ENCODE peak calls at places on chromosomes 1 and 21, in five cellular contexts. V, P, H, Q and O are unnamed samples.

GRCh38 chr1:44594871-44595735 is 79.2 kb downstream of the TMEM53 start:
- DNase-seq in V (peak), P (peak), H (peak), Q (no peak), O (peak)

GRCh38 chr1:27858072-27858948 is 14.0 kb upstream of the THEMIS2 start:
- DNase-seq in V (peak), P (peak), H (peak), Q (peak), O (peak)

GRCh38 chr1:181783208-181783607 is 278.3 kb downstream of the ZNF648 start:
- DNase-seq in V (no peak), P (no peak), H (no peak), Q (no peak), O (no peak)

GRCh38 chr1:8510041-8510823 is 192.3 kb downstream of the SLC45A1 start:
- DNase-seq in V (no peak), P (no peak), H (no peak), Q (peak), O (no peak)

GRCh38 chr1:92900539-92900938 is 60.7 kb downstream of the DIPK1A start:
- DNase-seq in V (no peak), P (no peak), H (no peak), Q (no peak), O (no peak)

GRCh38 chr1:95384570-95384969 is 150.6 kb downstream of the RWDD3 start:
- DNase-seq in V (peak), P (peak), H (no peak), Q (no peak), O (peak)

GRCh38 chr1:224635356-224635755 is 19.2 kb downstream of the CNIH3 start:
- DNase-seq in V (no peak), P (no peak), H (no peak), Q (peak), O (no peak)

GRCh38 chr1:220044683-220045355 is 1.5 kb downstream of the EPRS1 start:
- DNase-seq in V (no peak), P (no peak), H (no peak), Q (no peak), O (no peak)

GRCh38 chr21:34670962-34671348 is 2.2 kb downstream of the CLIC6 start:
- DNase-seq in V (peak), P (no peak), H (no peak), Q (no peak), O (no peak)

GRCh38 chr1:161787355-161787754 is 21.2 kb downstream of the ATF6 start:
- DNase-seq in V (no peak), P (no peak), H (no peak), Q (no peak), O (no peak)

GRCh38 chr1:116321766-116322175 is 51.3 kb upstream of the ATP1A1 start:
- DNase-seq in V (no peak), P (peak), H (no peak), Q (no peak), O (no peak)

GRCh38 chr1:76726251-76726650 is 141.0 kb upstream of the ST6GALNAC5 start:
- DNase-seq in V (no peak), P (no peak), H (no peak), Q (peak), O (no peak)

GRCh38 chr1:86507935-86508582 is 38.8 kb upstream of the CLCA4 start:
- DNase-seq in V (peak), P (peak), H (no peak), Q (no peak), O (no peak)

GRCh38 chr1:98817830-98818229 is 156.3 kb downstream of the SNX7 start:
- DNase-seq in V (no peak), P (no peak), H (no peak), Q (no peak), O (no peak)

GRCh38 chr1:9659328-9659727 is 7.8 kb downstream of the PIK3CD start:
- DNase-seq in V (no peak), P (no peak), H (no peak), Q (peak), O (no peak)

GRCh38 chr1:193284219-193284618 is 97.8 kb upstream of the B3GALT2 start:
- DNase-seq in V (no peak), P (no peak), H (no peak), Q (no peak), O (no peak)

GRCh38 chr1:2493691-2494322 is 17.7 kb downstream of the PLCH2 start:
- DNase-seq in V (no peak), P (no peak), H (no peak), Q (no peak), O (no peak)

GRCh38 chr1:183194527-183195145 is 8.6 kb downstream of the LAMC2 start:
- DNase-seq in V (peak), P (no peak), H (no peak), Q (no peak), O (no peak)

GRCh38 chr1:17213433-17214148 is 8.7 kb downstream of the PADI1 start:
- DNase-seq in V (no peak), P (no peak), H (no peak), Q (no peak), O (no peak)

GRCh38 chr1:19654386-19654785 is 10.3 kb downstream of the NBL1 start:
- DNase-seq in V (no peak), P (no peak), H (no peak), Q (no peak), O (no peak)

DNA sequence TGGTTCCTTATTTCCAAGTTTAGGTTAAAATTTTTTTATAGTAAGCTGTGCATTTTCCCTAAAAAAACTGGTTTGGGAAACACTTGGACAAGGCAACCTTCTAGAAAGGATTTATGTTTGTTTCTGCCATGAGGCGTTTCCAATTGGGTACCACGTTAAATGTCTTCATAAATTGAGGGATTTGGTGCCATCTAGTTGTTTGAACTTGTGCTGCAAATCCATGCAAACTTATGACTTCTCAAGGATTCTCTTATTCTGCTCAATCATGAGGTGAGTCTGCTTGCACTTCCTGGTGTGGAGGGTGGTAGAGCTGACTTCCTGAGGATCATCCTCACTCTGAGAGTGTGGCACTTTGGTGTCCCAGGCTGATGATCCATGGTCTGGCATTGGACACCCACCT is 123.3 kb downstream of the PCNX2 start:
- DNase-seq in V (no peak), P (peak), H (no peak), Q (no peak), O (peak)
- TF ChIP-seq CTCF in V (no peak), P (peak), H (no peak), Q (no peak), O (peak)

GRCh38 chr21:40465382-40465781 is 381.6 kb downstream of the DSCAM start:
- DNase-seq in V (no peak), P (no peak), H (no peak), Q (no peak), O (no peak)

GRCh38 chr21:40471103-40471502 is 375.9 kb downstream of the DSCAM start:
- DNase-seq in V (no peak), P (no peak), H (no peak), Q (no peak), O (no peak)

GRCh38 chr21:40472026-40472425 is 374.9 kb downstream of the DSCAM start:
- DNase-seq in V (no peak), P (no peak), H (no peak), Q (no peak), O (no peak)

DNA sequence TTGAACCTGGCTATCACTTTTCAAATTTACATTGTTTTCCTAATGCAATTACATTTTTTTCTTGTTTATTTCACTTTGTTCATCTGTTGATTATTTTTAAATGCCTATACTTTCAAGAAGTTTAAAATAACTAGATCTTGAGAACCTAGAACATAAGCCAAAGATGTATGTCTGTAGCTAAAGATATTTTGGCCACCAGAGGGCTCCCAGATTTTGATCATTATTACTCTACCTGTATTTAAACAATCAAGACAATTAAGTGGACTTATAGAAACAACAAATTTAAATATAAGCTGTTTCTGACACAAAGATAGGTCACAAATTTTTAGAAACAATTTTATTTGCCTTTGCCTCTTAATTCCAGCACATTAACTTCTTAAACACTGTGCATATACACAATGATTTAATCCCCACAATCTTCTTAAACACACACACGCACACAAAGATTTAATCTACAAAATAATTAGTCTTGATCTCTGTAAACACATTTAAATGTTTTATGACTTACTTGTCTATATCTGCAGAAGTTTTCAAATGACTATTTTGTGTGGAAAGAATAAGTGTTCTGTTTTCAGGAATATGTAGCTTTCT is 380.0 kb downstream of the DSCAM start:
- DNase-seq in V (no peak), P (peak), H (no peak), Q (no peak), O (no peak)
- TF ChIP-seq CTCF in V (no peak), P (no peak), H (no peak), Q (peak), O (peak)

DNA sequence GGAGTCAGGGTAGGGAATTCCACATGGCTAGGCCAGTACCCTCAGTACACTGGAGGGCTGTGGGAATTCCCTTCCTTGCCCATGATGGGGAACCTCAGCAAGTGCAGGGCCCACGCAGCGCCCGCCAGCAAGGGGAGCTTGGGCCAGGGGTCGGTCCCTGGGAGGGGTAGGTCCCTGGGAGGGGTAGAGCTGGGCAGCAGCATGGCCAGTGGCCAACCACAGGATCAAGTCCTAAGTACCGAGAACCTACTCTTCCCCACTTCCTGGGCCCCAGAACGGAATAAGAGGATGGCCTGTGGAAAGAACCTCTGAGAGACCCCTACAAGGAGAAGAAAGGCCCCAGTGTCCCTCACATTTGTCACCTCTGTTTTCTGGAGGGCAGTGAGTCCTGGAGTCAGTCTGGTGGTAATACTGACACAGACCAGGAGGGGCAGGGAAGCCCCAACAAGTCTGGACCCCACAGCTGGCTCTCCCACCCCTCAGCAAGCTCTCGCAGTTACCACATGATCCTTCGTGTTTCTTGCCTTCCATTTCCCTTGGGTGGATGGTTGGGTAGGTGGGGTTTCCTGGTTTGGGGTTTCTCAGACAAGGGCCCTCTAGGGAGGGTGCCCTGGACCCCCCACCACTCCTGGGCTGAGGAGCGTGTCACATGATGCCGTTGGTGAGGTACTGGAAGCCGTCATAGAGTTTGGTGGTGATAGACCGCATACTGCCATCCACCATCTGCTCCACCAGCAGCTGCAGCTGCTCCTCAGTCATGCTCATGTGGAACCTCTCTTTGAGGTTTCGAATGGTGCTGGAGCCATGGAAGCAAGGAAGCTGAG is 10.3 kb downstream of the ZNF687 start:
- DNase-seq in V (no peak), P (no peak), H (peak), Q (no peak), O (no peak)
- TF ChIP-seq CTCF in V (no peak), P (peak), H (no peak), Q (no peak), O (no peak)

DNA sequence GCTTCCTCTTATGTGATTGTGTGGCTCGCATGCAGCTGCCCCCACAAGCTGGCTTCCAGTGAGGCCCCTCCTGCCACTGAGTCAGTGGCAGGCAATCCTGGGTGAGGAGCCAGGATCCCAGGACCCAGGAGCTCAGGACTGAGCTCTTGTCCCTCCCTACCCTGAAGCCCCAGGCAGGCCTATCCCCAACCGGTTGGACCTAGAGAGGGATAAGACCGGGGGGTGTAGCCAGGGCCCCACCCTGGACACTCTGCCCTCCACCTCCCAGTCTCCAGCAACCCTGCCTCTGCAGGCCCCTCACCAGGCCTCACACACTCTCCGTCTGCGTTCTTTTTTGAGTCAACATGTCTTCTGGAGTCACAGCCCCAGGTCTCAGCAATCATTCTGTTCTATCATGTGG is 2.7 kb downstream of the VSIG8 start:
- DNase-seq in V (no peak), P (no peak), H (no peak), Q (no peak), O (no peak)
- TF ChIP-seq CTCF in V (no peak), P (no peak), H (no peak), Q (no peak), O (no peak)

GRCh38 chr1:231603598-231604275 is 22.9 kb upstream of the DISC1 start:
- DNase-seq in V (peak), P (peak), H (no peak), Q (no peak), O (no peak)
- TF ChIP-seq CTCF in V (peak), P (peak), H (no peak), Q (peak), O (peak)

GRCh38 chr1:62836856-62837540 is 53.1 kb downstream of the ATG4C start:
- DNase-seq in V (no peak), P (no peak), H (no peak), Q (no peak), O (no peak)
- TF ChIP-seq CTCF in V (no peak), P (no peak), H (no peak), Q (no peak), O (no peak)